ENCODE peak calls at places on chromosomes 5 and 9, in ten cellular contexts. R is HepG2, U is ovary, E is breast epithelium, I is uterus, Y is adrenal gland, Q is esophagus squamous epithelium, P is body of pancreas, G is transverse colon, D is heart left ventricle. C is an unnamed sample.

GRCh38 chr5:92849798-92850197 is 731.2 kb downstream of the NR2F1-AS1 start:
- DNase-seq in P (no peak), G (no peak), U (no peak), Q (no peak), I (no peak), D (no peak), Y (no peak), E (no peak), R (no peak), C (no peak)

GRCh38 chr9:124849801-124850200 is 3.5 kb upstream of the WDR38 start:
- DNase-seq in Y (no peak), I (no peak), E (no peak), G (no peak), Q (no peak), D (peak; percentile 73), U (no peak), R (peak; percentile 74), P (no peak), C (no peak)

GRCh38 chr5:14035859-14036440 is 91.5 kb upstream of the DNAH5 start:
- DNase-seq in Q (no peak), P (peak; percentile 46), I (peak; percentile 19), U (no peak), D (peak; percentile 32), E (peak; percentile 46), Y (no peak), G (peak; percentile 12), R (peak; percentile 73), C (no peak)

GRCh38 chr9:127651697-127652610 is 39.9 kb downstream of the STXBP1 start:
- DNase-seq in P (no peak), E (no peak), Y (no peak), R (no peak), I (no peak), D (no peak), U (no peak), Q (no peak), G (no peak), C (no peak)

GRCh38 chr5:68845121-68845520 is 248.7 kb upstream of the SLC30A5 start:
- DNase-seq in G (no peak), P (no peak), Q (no peak), Y (no peak), R (no peak), E (no peak), I (no peak), U (no peak), D (no peak), C (no peak)

GRCh38 chr5:151086905-151087360 is 6.1 kb upstream of the TNIP1 start:
- DNase-seq in Q (no peak), E (no peak), P (no peak), I (no peak), Y (no peak), U (no peak), G (peak; percentile 79), D (no peak), R (no peak), C (no peak)

GRCh38 chr9:74921732-74922131 is 31.0 kb downstream of the C9orf40 start:
- DNase-seq in I (no peak), G (no peak), U (no peak), D (no peak), E (no peak), Y (no peak), R (no peak), Q (no peak), P (no peak), C (no peak)

GRCh38 chr9:69132391-69132790 is 41.7 kb upstream of the TJP2 start:
- DNase-seq in D (no peak), R (no peak), G (no peak), P (no peak), E (no peak), Q (no peak), U (no peak), Y (no peak), I (no peak), C (no peak)

GRCh38 chr5:960551-960950 is 48.1 kb upstream of the NKD2 start:
- DNase-seq in Y (no peak), G (no peak), I (no peak), D (peak; percentile 20), Q (no peak), E (no peak), P (no peak), R (no peak), U (no peak), C (peak; percentile 80)

GRCh38 chr5:55850839-55851674 is at the start of gene IL31RA:
- DNase-seq in Y (no peak), G (no peak), P (no peak), E (no peak), Q (no peak), U (no peak), D (no peak), I (no peak), R (peak; percentile 11), C (no peak)

GRCh38 chr5:35371971-35372426 is 141.7 kb upstream of the PRLR start:
- DNase-seq in G (peak; percentile 45), Q (no peak), E (no peak), D (no peak), I (no peak), Y (no peak), R (no peak), P (peak; percentile 55), U (no peak), C (no peak)

GRCh38 chr5:1500411-1501091 is 23.2 kb downstream of the LPCAT1 start:
- DNase-seq in Q (no peak), Y (peak; percentile 65), U (peak; percentile 78), D (peak; percentile 75), P (no peak), E (no peak), G (peak; percentile 27), R (no peak), I (peak; percentile 82), C (no peak)

DNA sequence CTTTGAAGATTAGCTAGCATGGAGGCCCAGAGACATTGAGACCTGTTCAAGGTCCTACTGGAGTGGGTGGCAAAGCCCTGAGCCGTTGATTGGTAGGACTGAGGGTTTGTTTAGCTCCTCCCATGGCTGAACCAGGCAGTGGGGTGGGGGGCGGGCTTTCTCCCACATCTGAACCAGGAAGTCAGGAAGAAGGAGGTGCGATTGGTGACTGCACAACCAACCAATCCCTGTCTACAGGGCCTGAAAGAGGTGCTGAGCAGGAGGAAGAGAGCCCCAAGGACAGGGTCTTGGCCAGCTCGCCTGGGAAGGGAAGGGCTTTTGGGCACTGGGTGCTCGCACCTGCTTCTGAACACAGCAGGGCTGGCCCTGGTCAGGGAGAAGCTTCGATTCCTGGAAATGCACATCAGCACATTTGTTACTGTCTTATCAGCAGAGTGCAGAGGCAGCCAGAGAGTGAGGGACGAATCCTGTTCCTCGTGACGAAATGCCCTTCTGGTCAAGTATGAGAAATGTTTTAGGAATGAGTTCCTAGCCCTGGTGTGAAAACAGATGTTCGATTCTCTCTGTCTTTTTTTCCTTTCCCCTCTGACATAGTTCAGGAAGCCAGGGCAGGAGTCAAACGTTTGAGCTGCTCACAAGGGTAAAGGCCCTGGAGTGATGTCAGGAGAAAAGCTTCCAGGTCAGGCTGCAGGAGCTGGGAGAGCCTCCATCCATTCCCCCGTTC is 294.8 kb upstream of the KLF4 start:
- DNase-seq in G (no peak), Q (no peak), D (peak; percentile 56), I (peak; percentile 21), Y (peak; percentile 70), E (no peak), R (no peak), P (no peak), U (peak; percentile 70), C (no peak)
- TF ChIP-seq POLR2A in G (no peak), Q (no peak), D (no peak), I (no peak), Y (peak; percentile 47), E (no peak), R (no peak), P (no peak), U (no peak), C (no peak)

GRCh38 chr9:91148306-91148705 is 213.4 kb downstream of the AUH start:
- DNase-seq in I (no peak), Y (no peak), U (no peak), E (no peak), Q (no peak), P (no peak), G (no peak), D (no peak), R (no peak), C (no peak)
- H3K4me1 ChIP-seq in I (no peaks in the 10 kb centered on the region), Y (no peaks in the 10 kb centered on the region), U (no peaks in the 10 kb centered on the region), E (no peaks in the 10 kb centered on the region), Q (no peaks in the 10 kb centered on the region), P (no peaks in the 10 kb centered on the region), G (peaks cover 9% of the 10 kb centered on the region), D (no peaks in the 10 kb centered on the region), R (peaks cover 34% of the 10 kb centered on the region), C (no peaks in the 10 kb centered on the region)

GRCh38 chr5:58239075-58239474 is 220.8 kb downstream of the PLK2 start:
- DNase-seq in Q (no peak), Y (no peak), E (no peak), D (no peak), I (no peak), G (no peak), P (no peak), R (no peak), U (no peak), C (no peak)

GRCh38 chr5:58240286-58240685 is 219.6 kb downstream of the PLK2 start:
- DNase-seq in D (no peak), I (no peak), R (no peak), P (no peak), Q (no peak), U (no peak), Y (no peak), E (no peak), G (no peak), C (no peak)

GRCh38 chr5:58239731-58240130 is 220.2 kb downstream of the PLK2 start:
- DNase-seq in R (no peak), P (no peak), U (no peak), I (no peak), G (no peak), E (no peak), Y (no peak), Q (no peak), D (no peak), C (no peak)

GRCh38 chr5:58244819-58245478 is 214.9 kb downstream of the PLK2 start:
- DNase-seq in G (no peak), D (peak; percentile 24), I (no peak), R (no peak), Y (no peak), P (no peak), Q (no peak), U (no peak), E (no peak), C (no peak)

GRCh38 chr5:58241383-58241782 is 218.5 kb downstream of the PLK2 start:
- DNase-seq in U (no peak), R (no peak), I (no peak), Y (no peak), E (no peak), Q (no peak), D (peak; percentile 59), G (no peak), P (no peak), C (no peak)
- TF ChIP-seq POLR2A in U (no peak), R (no peak), I (no peak), Y (no peak), E (no peak), Q (no peak), D (no peak), G (no peak), P (no peak), C (no peak)

GRCh38 chr5:148443998-148444397 is 60.2 kb downstream of the FBXO38 start:
- DNase-seq in E (no peak), D (no peak), U (peak; percentile 30), G (peak; percentile 25), I (no peak), P (peak; percentile 53), Q (no peak), Y (peak; percentile 64), R (peak; percentile 65), C (no peak)

GRCh38 chr5:148445578-148445977 is 61.8 kb downstream of the FBXO38 start:
- DNase-seq in R (no peak), G (no peak), Y (no peak), D (no peak), P (no peak), E (no peak), Q (no peak), I (no peak), U (no peak), C (no peak)

GRCh38 chr5:148446591-148446990 is 62.8 kb downstream of the FBXO38 start:
- DNase-seq in G (no peak), I (no peak), P (no peak), E (no peak), U (no peak), D (no peak), Q (no peak), Y (no peak), R (no peak), C (no peak)
- H3K4me1 ChIP-seq in G (peaks cover 26% of the 10 kb centered on the region), I (no peaks in the 10 kb centered on the region), P (no peaks in the 10 kb centered on the region), E (no peaks in the 10 kb centered on the region), U (no peaks in the 10 kb centered on the region), D (peaks cover 20% of the 10 kb centered on the region), Q (no peaks in the 10 kb centered on the region), Y (no peaks in the 10 kb centered on the region), R (no peaks in the 10 kb centered on the region), C (no peaks in the 10 kb centered on the region)

C was measured in vagina.